ENCODE peak calls at places on chromosomes 2 and 18, in six cellular contexts. One of them, this sample, is unnamed.

GRCh38 chr2:128305555-128306080 is 13.1 kb downstream of the HS6ST1 start:
- DNase-seq in left cardiac atrium: peak
- DNase-seq in activated T-helper 2 cell treated with anti-CD3 and anti-CD28 coated beads, Interferon-gamma antibody, Interleukin-2, Interleukin-4, amounts not matched to agents 10 μg/mL and 5 μg/mL and 100 μg/mL, durations not matched to agents 14 hours and 24 hours and 36 hours: no peak
- DNase-seq in kidney glomerular epithelial cell: no peak
- DNase-seq in PC-3: peak
- DNase-seq in posterior cingulate gyrus: no peak
- DNase-seq in this sample: no peak

GRCh38 chr18:24631238-24632025 is 171.0 kb downstream of the HRH4 start:
- DNase-seq in left cardiac atrium: peak
- DNase-seq in activated T-helper 2 cell treated with anti-CD3 and anti-CD28 coated beads, Interferon-gamma antibody, Interleukin-2, Interleukin-4, amounts not matched to agents 10 μg/mL and 5 μg/mL and 100 μg/mL, durations not matched to agents 14 hours and 24 hours and 36 hours: no peak
- DNase-seq in kidney glomerular epithelial cell: no peak
- DNase-seq in PC-3: no peak
- DNase-seq in posterior cingulate gyrus: no peak
- DNase-seq in this sample: no peak

GRCh38 chr2:231565915-231566594 is 26.6 kb upstream of the TEX44 start:
- DNase-seq in left cardiac atrium: no peak
- DNase-seq in activated T-helper 2 cell treated with anti-CD3 and anti-CD28 coated beads, Interferon-gamma antibody, Interleukin-2, Interleukin-4, amounts not matched to agents 10 μg/mL and 5 μg/mL and 100 μg/mL, durations not matched to agents 14 hours and 24 hours and 36 hours: no peak
- DNase-seq in kidney glomerular epithelial cell: no peak
- DNase-seq in PC-3: no peak
- DNase-seq in posterior cingulate gyrus: no peak
- DNase-seq in this sample: no peak

GRCh38 chr2:1704606-1705556 is 39.4 kb downstream of the PXDN start:
- DNase-seq in left cardiac atrium: no peak
- DNase-seq in activated T-helper 2 cell treated with anti-CD3 and anti-CD28 coated beads, Interferon-gamma antibody, Interleukin-2, Interleukin-4, amounts not matched to agents 10 μg/mL and 5 μg/mL and 100 μg/mL, durations not matched to agents 14 hours and 24 hours and 36 hours: no peak
- DNase-seq in kidney glomerular epithelial cell: no peak
- DNase-seq in PC-3: no peak
- DNase-seq in posterior cingulate gyrus: no peak
- DNase-seq in this sample: no peak

GRCh38 chr2:207513577-207514257 is 16.0 kb upstream of the CREB1 start:
- DNase-seq in left cardiac atrium: no peak
- DNase-seq in activated T-helper 2 cell treated with anti-CD3 and anti-CD28 coated beads, Interferon-gamma antibody, Interleukin-2, Interleukin-4, amounts not matched to agents 10 μg/mL and 5 μg/mL and 100 μg/mL, durations not matched to agents 14 hours and 24 hours and 36 hours: no peak
- DNase-seq in kidney glomerular epithelial cell: peak
- DNase-seq in PC-3: peak
- DNase-seq in posterior cingulate gyrus: no peak
- DNase-seq in this sample: no peak

GRCh38 chr2:5915926-5916325 is 223.7 kb downstream of the SOX11 start:
- DNase-seq in left cardiac atrium: no peak
- DNase-seq in activated T-helper 2 cell treated with anti-CD3 and anti-CD28 coated beads, Interferon-gamma antibody, Interleukin-2, Interleukin-4, amounts not matched to agents 10 μg/mL and 5 μg/mL and 100 μg/mL, durations not matched to agents 14 hours and 24 hours and 36 hours: no peak
- DNase-seq in kidney glomerular epithelial cell: no peak
- DNase-seq in PC-3: peak
- DNase-seq in posterior cingulate gyrus: no peak
- DNase-seq in this sample: no peak

GRCh38 chr2:231010201-231010730 is 14.3 kb downstream of the SPATA3 start:
- DNase-seq in left cardiac atrium: no peak
- DNase-seq in activated T-helper 2 cell treated with anti-CD3 and anti-CD28 coated beads, Interferon-gamma antibody, Interleukin-2, Interleukin-4, amounts not matched to agents 10 μg/mL and 5 μg/mL and 100 μg/mL, durations not matched to agents 14 hours and 24 hours and 36 hours: no peak
- DNase-seq in kidney glomerular epithelial cell: no peak
- DNase-seq in PC-3: no peak
- DNase-seq in posterior cingulate gyrus: no peak
- DNase-seq in this sample: no peak

GRCh38 chr2:109304731-109305470 is 175.9 kb downstream of the SH3RF3 start:
- DNase-seq in left cardiac atrium: no peak
- DNase-seq in activated T-helper 2 cell treated with anti-CD3 and anti-CD28 coated beads, Interferon-gamma antibody, Interleukin-2, Interleukin-4, amounts not matched to agents 10 μg/mL and 5 μg/mL and 100 μg/mL, durations not matched to agents 14 hours and 24 hours and 36 hours: no peak
- DNase-seq in kidney glomerular epithelial cell: no peak
- DNase-seq in PC-3: no peak
- DNase-seq in posterior cingulate gyrus: no peak
- DNase-seq in this sample: no peak

GRCh38 chr18:73879328-73879727 is 268.3 kb downstream of the FBXO15 start:
- DNase-seq in left cardiac atrium: no peak
- DNase-seq in activated T-helper 2 cell treated with anti-CD3 and anti-CD28 coated beads, Interferon-gamma antibody, Interleukin-2, Interleukin-4, amounts not matched to agents 10 μg/mL and 5 μg/mL and 100 μg/mL, durations not matched to agents 14 hours and 24 hours and 36 hours: no peak
- DNase-seq in kidney glomerular epithelial cell: no peak
- DNase-seq in PC-3: no peak
- DNase-seq in posterior cingulate gyrus: no peak
- DNase-seq in this sample: no peak

GRCh38 chr2:2181505-2181904 is 149.6 kb downstream of the MYT1L start:
- DNase-seq in left cardiac atrium: no peak
- DNase-seq in activated T-helper 2 cell treated with anti-CD3 and anti-CD28 coated beads, Interferon-gamma antibody, Interleukin-2, Interleukin-4, amounts not matched to agents 10 μg/mL and 5 μg/mL and 100 μg/mL, durations not matched to agents 14 hours and 24 hours and 36 hours: no peak
- DNase-seq in kidney glomerular epithelial cell: no peak
- DNase-seq in PC-3: no peak
- DNase-seq in posterior cingulate gyrus: no peak
- DNase-seq in this sample: no peak

GRCh38 chr2:160292225-160292624 is 92.2 kb upstream of the ITGB6 start:
- DNase-seq in left cardiac atrium: no peak
- DNase-seq in activated T-helper 2 cell treated with anti-CD3 and anti-CD28 coated beads, Interferon-gamma antibody, Interleukin-2, Interleukin-4, amounts not matched to agents 10 μg/mL and 5 μg/mL and 100 μg/mL, durations not matched to agents 14 hours and 24 hours and 36 hours: no peak
- DNase-seq in kidney glomerular epithelial cell: no peak
- DNase-seq in PC-3: peak
- DNase-seq in posterior cingulate gyrus: no peak
- DNase-seq in this sample: no peak

This sample was measured in head of caudate nucleus.